ENCODE peak calls at places on chromosome X, in six cellular contexts. L, O, T, B, N and D are unnamed samples.

GRCh38 chrX:147749308-147749707 is 162.4 kb upstream of the FMR1 start:
- DNase-seq in N (no peak), L (no peak), T (no peak), O (no peak), B (no peak), D (no peak)

GRCh38 chrX:16160729-16161128 is 6.6 kb upstream of the MAGEB17 start:
- DNase-seq in T (peak; percentile 47), N (peak; percentile 36), B (no peak), O (no peak), L (no peak), D (no peak)

GRCh38 chrX:74423289-74423985 is 2.1 kb downstream of the SLC16A2 start:
- DNase-seq in T (no peak), N (no peak), O (no peak), L (peak; percentile 11), B (no peak), D (no peak)

GRCh38 chrX:45134303-45134702 is 66.4 kb downstream of the DIPK2B start:
- DNase-seq in T (no peak), L (no peak), N (no peak), B (peak; percentile 36), O (no peak), D (no peak)

GRCh38 chrX:69016220-69016941 is 148.9 kb downstream of the PJA1 start:
- DNase-seq in O (no peak), B (no peak), T (no peak), N (no peak), L (no peak), D (no peak)

GRCh38 chrX:77668391-77669237 is 117.4 kb downstream of the ATRX start:
- DNase-seq in L (no peak), T (peak; percentile 21), O (no peak), B (no peak), N (no peak), D (no peak)

GRCh38 chrX:24148535-24149345 is 789 bp upstream of the ZFX start:
- DNase-seq in N (no peak), L (no peak), O (peak; percentile 2), B (peak; percentile 58), T (peak; percentile 42), D (peak; percentile 46)

GRCh38 chrX:17425151-17425550 is 50.2 kb downstream of the NHS start:
- DNase-seq in O (no peak), B (no peak), N (no peak), L (no peak), T (peak; percentile 93), D (no peak)

GRCh38 chrX:109704563-109704962 is 28.5 kb downstream of the ACSL4 start:
- DNase-seq in T (no peak), L (no peak), O (no peak), N (no peak), B (no peak), D (no peak)

GRCh38 chrX:121987163-121987562 is 939.8 kb downstream of the GLUD2 start:
- DNase-seq in N (no peak), L (no peak), B (no peak), T (no peak), O (no peak), D (no peak)

GRCh38 chrX:22314211-22314610 is 41.5 kb downstream of the CBLL2 start:
- DNase-seq in B (no peak), N (no peak), T (no peak), O (no peak), L (no peak), D (no peak)

GRCh38 chrX:3177851-3178250 is 136.6 kb downstream of the ARSF start:
- DNase-seq in B (no peak), T (no peak), N (no peak), O (no peak), L (no peak), D (no peak)

GRCh38 chrX:39445336-39445735 is 644.1 kb downstream of the MID1IP1 start:
- DNase-seq in T (no peak), L (peak; percentile 44), O (no peak), N (no peak), B (no peak), D (no peak)

GRCh38 chrX:47579537-47579936 is 2.7 kb upstream of the TIMP1 start:
- DNase-seq in B (no peak), L (no peak), N (no peak), O (no peak), T (peak; percentile 85), D (no peak)

GRCh38 chrX:27966492-27966891 is 14.8 kb downstream of the DCAF8L1 start:
- DNase-seq in B (no peak), T (no peak), N (no peak), L (no peak), O (no peak), D (no peak)

GRCh38 chrX:97366246-97366645 is 482.5 kb downstream of the RPA4 start:
- DNase-seq in N (no peak), L (no peak), O (no peak), T (peak; percentile 3), B (no peak), D (no peak)

GRCh38 chrX:16039363-16039762 is 84.0 kb upstream of the GRPR start:
- DNase-seq in O (no peak), N (no peak), T (no peak), B (no peak), L (no peak), D (no peak)

GRCh38 chrX:123081766-123082165 is 102.3 kb upstream of the GRIA3 start:
- DNase-seq in O (no peak), B (no peak), L (no peak), N (no peak), T (no peak), D (no peak)

DNA sequence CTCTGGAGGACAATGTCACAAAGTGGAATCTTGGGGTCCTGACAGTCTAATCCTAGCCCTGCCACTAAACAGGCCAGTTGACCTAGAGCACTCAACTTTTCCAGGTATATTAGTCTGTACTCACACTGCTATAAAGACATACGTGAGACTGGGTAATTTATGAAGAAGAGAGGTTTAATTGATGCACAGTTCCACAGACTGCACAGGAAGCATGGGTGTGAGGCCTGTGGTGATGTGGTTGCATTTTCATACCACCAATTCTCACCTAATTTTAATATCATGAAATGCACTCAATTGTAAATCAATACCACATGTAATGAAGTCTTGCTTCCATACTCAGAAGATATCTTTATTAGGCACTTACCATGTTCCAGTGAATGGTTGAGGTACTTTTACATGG is 192.0 kb downstream of the HS6ST2 start:
- DNase-seq in L (no peak), T (no peak), O (no peak), B (no peak), N (no peak), D (no peak)
- H3K4me3 ChIP-seq in L (no peak overlapping the region), T (no peak overlapping the region), O (no peak overlapping the region), B (no peak overlapping the region), N (no peak overlapping the region), D (no peak overlapping the region)

DNA sequence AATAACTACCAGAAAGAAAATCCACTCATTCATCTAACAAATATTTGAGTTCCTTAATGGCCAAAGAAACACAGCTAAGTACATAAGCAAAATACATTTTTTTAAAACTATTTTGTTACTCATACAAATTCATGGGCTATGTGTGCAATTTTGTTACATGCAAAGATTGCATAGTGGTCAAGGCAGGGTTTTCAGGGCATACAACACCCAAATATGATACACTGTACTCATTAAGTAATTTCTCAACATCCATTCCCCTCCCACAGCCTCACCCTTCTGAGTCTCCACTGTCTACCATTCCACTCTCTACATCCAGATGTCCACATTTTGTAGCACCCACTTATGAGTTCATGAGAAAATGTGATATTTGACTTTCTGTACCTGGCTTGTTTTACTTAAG is 58.2 kb downstream of the BRWD3 start:
- DNase-seq in T (no peak), O (no peak), B (no peak), N (no peak), L (no peak), D (no peak)
- H3K4me3 ChIP-seq in T (no peak overlapping the region), O (no peak overlapping the region), B (no peak overlapping the region), N (no peak overlapping the region), L (no peak overlapping the region), D (no peak overlapping the region)

GRCh38 chrX:129932137-129932791 is 26.3 kb downstream of the UTP14A start:
- DNase-seq in L (peak; percentile 82), B (peak; percentile 86), N (peak; percentile 63), O (peak; percentile 68), T (peak; percentile 92), D (peak; percentile 95)

GRCh38 chrX:129931411-129932136 is 25.6 kb downstream of the UTP14A start:
- DNase-seq in T (peak; percentile 95), O (peak; percentile 37), B (peak; percentile 89), N (peak; percentile 77), L (peak; percentile 89), D (peak; percentile 97)

GRCh38 chrX:129933700-129934099 is 27.7 kb downstream of the UTP14A start:
- DNase-seq in O (no peak), B (no peak), T (no peak), N (no peak), L (no peak), D (no peak)

GRCh38 chrX:129934461-129934860 is 28.5 kb downstream of the UTP14A start:
- DNase-seq in O (no peak), T (no peak), B (no peak), N (no peak), L (no peak), D (no peak)

GRCh38 chrX:129932792-129933321 is 26.9 kb downstream of the UTP14A start:
- DNase-seq in B (peak; percentile 31), O (no peak), N (no peak), L (peak; percentile 32), T (no peak), D (peak; percentile 31)
- H3K4me3 ChIP-seq in B (peak overlapping the region; percentile 47), O (no peak overlapping the region), N (peak overlapping the region; percentile 32), L (peak overlapping the region; percentile 41), T (peak overlapping the region; percentile 42), D (peak overlapping the region; percentile 70)

DNA sequence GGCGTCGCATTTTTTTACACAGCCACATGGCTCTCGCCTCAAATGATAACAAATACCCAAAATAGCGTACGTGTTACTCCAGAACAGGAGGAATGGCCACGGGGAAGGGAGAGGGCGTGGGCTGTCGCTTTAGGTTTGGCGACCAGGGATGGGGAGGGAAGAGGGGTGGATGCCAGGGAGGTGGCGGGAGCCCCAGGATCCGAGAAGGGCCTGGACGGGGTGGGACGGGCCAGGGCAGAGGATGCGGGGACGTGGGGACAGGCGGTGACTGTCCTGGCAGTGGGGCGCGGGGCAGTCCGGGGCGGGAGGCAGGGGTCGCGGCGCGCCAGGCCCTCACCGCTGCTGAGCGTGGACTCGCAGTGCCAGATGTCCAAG is 631 bp downstream of the TMEM47 start:
- DNase-seq in B (peak; percentile 16), T (peak; percentile 1), N (no peak), L (no peak), O (no peak), D (no peak)
- H3K4me3 ChIP-seq in B (peak overlapping the region; percentile 73), T (peak overlapping the region; percentile 80), N (peak overlapping the region; percentile 76), L (peak overlapping the region; percentile 78), O (no peak overlapping the region), D (peak overlapping the region; percentile 64)

DNA sequence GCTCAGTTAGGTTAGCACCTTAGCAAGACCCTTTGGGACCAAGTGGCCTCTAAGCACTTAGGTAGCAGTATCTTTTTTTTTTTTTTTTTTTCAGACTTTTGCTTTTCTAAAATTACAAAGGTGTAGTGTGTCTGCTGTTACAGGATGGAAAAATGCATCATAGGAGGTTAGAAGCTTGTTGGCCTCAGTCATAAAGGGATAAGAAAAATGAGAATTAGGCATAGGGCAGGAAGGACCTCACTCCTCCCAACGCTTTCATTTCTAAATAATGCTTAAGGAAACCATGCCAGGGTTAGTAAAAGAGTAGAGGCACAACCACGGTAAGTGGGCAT is 148.4 kb upstream of the PLAC1 start:
- DNase-seq in B (no peak), L (no peak), O (no peak), T (no peak), N (no peak), D (no peak)
- H3K4me3 ChIP-seq in B (peak overlapping the region; percentile 53), L (peak overlapping the region; percentile 73), O (peak overlapping the region; percentile 92), T (peak overlapping the region; percentile 78), N (peak overlapping the region; percentile 73), D (peak overlapping the region; percentile 68)

GRCh38 chrX:149383852-149384251 is 121.3 kb downstream of the IDS start:
- DNase-seq in N (no peak), T (no peak), O (no peak), B (no peak), L (no peak), D (no peak)
- H3K4me3 ChIP-seq in N (no peak overlapping the region), T (no peak overlapping the region), O (no peak overlapping the region), B (no peak overlapping the region), L (no peak overlapping the region), D (no peak overlapping the region)